ENCODE peak calls at places on chromosomes 4 and X, in ten cellular contexts. A is K562, V is breast epithelium, U is GM12891, R is HL-60, J is GM12878, X is endothelial cell of umbilical vein, C is Panc1, M is SK-N-SH, S is HCT116. K is an unnamed sample.

GRCh38 chr4:40228497-40229365 is 31.9 kb downstream of the RHOH start:
- DNase-seq in C (no peak), M (no peak), V (no peak), U (no peak), A (peak), X (no peak), J (peak), R (no peak), S (no peak), K (no peak)

GRCh38 chr4:171924761-171925376 is 111.7 kb downstream of the GALNTL6 start:
- DNase-seq in R (no peak), X (no peak), V (no peak), U (no peak), S (no peak), C (no peak), M (no peak), A (no peak), J (no peak), K (no peak)

GRCh38 chr4:154616731-154617130 is 4.3 kb upstream of the FGG start:
- DNase-seq in A (no peak), R (no peak), V (no peak), J (peak), U (peak), S (no peak), M (no peak), X (no peak), C (no peak), K (no peak)

GRCh38 chrX:26651755-26652154 is 435.8 kb downstream of the MAGEB5 start:
- DNase-seq in X (no peak), S (no peak), R (peak), J (no peak), U (no peak), C (no peak), V (no peak), M (no peak), A (no peak), K (no peak)

GRCh38 chrX:13177921-13178320 is 133.5 kb upstream of the FAM9C start:
- DNase-seq in S (no peak), J (no peak), X (no peak), M (no peak), U (no peak), A (no peak), R (no peak), V (no peak), C (no peak), K (no peak)

GRCh38 chr4:152534541-152535231 is 1.2 kb downstream of the FBXW7 start:
- DNase-seq in A (peak), R (peak), V (no peak), X (peak), J (no peak), U (no peak), S (no peak), C (no peak), M (peak), K (no peak)

GRCh38 chr4:107094332-107094731 is 58.2 kb upstream of the DKK2 start:
- DNase-seq in J (no peak), R (no peak), X (peak), U (no peak), V (no peak), M (no peak), C (no peak), A (no peak), S (peak), K (no peak)

GRCh38 chr4:14596904-14597303 is 405.4 kb upstream of the CPEB2 start:
- DNase-seq in U (no peak), C (no peak), J (no peak), S (no peak), V (no peak), X (no peak), R (no peak), M (no peak), A (no peak), K (no peak)

GRCh38 chr4:23237771-23238170 is 545.0 kb downstream of the GBA3 start:
- DNase-seq in R (no peak), J (no peak), C (no peak), U (no peak), X (no peak), V (no peak), A (no peak), S (no peak), M (peak), K (no peak)

GRCh38 chr4:28479666-28480065 is 1619.0 kb downstream of the STIM2 start:
- DNase-seq in S (no peak), C (no peak), V (no peak), R (no peak), A (no peak), U (no peak), J (no peak), X (no peak), M (no peak), K (no peak)

GRCh38 chr4:98510340-98510739 is 148.1 kb downstream of the TSPAN5 start:
- DNase-seq in X (no peak), M (no peak), S (no peak), V (no peak), J (no peak), R (no peak), U (no peak), C (no peak), A (no peak), K (no peak)

GRCh38 chr4:67229148-67229547 is 316.2 kb downstream of the CENPC start:
- DNase-seq in M (no peak), S (no peak), R (no peak), U (no peak), A (no peak), C (no peak), X (no peak), V (no peak), J (no peak), K (no peak)

GRCh38 chr4:25984796-25985195 is 70.8 kb downstream of the SMIM20 start:
- DNase-seq in M (no peak), A (no peak), R (no peak), S (no peak), V (no peak), J (no peak), X (no peak), C (no peak), U (no peak), K (no peak)

GRCh38 chrX:116318672-116319071 is 117.7 kb upstream of the SLC6A14 start:
- DNase-seq in U (no peak), C (no peak), V (no peak), J (no peak), M (no peak), R (no peak), X (no peak), S (no peak), A (no peak), K (no peak)

GRCh38 chr4:38141808-38142500 is 181.8 kb downstream of the PTTG2 start:
- DNase-seq in V (no peak), R (no peak), S (no peak), A (no peak), U (no peak), M (no peak), J (no peak), C (no peak), X (peak), K (no peak)

GRCh38 chr4:82201805-82202636 is 171.8 kb downstream of the HNRNPD start:
- DNase-seq in A (peak), C (peak), S (peak), R (peak), U (no peak), V (no peak), M (peak), X (peak), J (no peak), K (no peak)

GRCh38 chr4:86973668-86974067 is 38.9 kb downstream of the AFF1 start:
- DNase-seq in R (no peak), J (no peak), U (no peak), V (no peak), A (no peak), M (no peak), X (peak), S (no peak), C (no peak), K (no peak)

GRCh38 chr4:86974481-86975050 is 39.8 kb downstream of the AFF1 start:
- DNase-seq in V (no peak), A (no peak), R (peak), X (peak), J (no peak), C (no peak), M (no peak), S (no peak), U (no peak), K (no peak)

GRCh38 chr4:86970447-86971354 is 35.9 kb downstream of the AFF1 start:
- DNase-seq in J (no peak), S (no peak), A (no peak), X (peak), V (no peak), R (no peak), U (no peak), M (no peak), C (no peak), K (no peak)

GRCh38 chr4:86971355-86971683 is 36.5 kb downstream of the AFF1 start:
- DNase-seq in M (no peak), V (no peak), A (no peak), J (no peak), R (no peak), X (no peak), C (no peak), U (no peak), S (no peak), K (no peak)

GRCh38 chr4:86972997-86973396 is 38.2 kb downstream of the AFF1 start:
- DNase-seq in V (peak), J (no peak), M (no peak), X (no peak), A (no peak), S (no peak), U (no peak), R (peak), C (no peak), K (no peak)
- TF ChIP-seq POLR2AphosphoS5 in V (no peak), J (no peak), M (no peak), X (no peak), A (no peak), S (no peak), U (no peak), R (peak), C (no peak), K (no peak)

DNA sequence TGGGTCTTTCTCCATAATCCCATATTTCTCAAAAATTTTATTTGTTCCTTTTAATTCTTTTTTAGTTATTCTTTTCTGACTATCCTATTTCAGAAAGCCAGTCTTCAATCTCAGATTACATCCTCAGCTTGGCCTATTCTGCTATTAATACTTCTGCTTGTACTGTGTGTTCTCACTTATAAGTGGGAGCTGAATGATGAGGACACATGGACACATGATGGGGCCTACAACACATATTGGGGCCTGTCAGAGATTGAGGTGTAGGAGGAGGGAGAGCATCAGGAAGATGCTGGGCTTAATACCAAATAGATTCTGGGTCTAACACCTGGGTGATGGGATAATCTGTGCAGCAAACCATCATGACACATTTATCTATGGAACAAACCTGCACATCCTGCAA is 82.3 kb downstream of the MAGEE1 start:
- DNase-seq in S (no peak), V (no peak), U (no peak), R (no peak), C (no peak), M (no peak), X (no peak), J (no peak), A (no peak), K (no peak)
- TF ChIP-seq POLR2AphosphoS5 in S (no peak), V (no peak), U (no peak), R (no peak), C (no peak), M (no peak), X (no peak), J (no peak), A (no peak), K (no peak)

GRCh38 chr4:159144112-159144694 is 41.3 kb downstream of the RAPGEF2 start:
- DNase-seq in U (no peak), J (no peak), X (no peak), A (no peak), C (no peak), M (no peak), S (no peak), V (no peak), R (no peak), K (no peak)

GRCh38 chr4:159145318-159146006 is 42.6 kb downstream of the RAPGEF2 start:
- DNase-seq in V (no peak), J (no peak), M (no peak), R (no peak), U (no peak), X (no peak), A (peak), S (no peak), C (no peak), K (no peak)

GRCh38 chr4:159146454-159146853 is 43.6 kb downstream of the RAPGEF2 start:
- DNase-seq in S (no peak), V (no peak), M (no peak), C (no peak), A (no peak), X (no peak), U (no peak), J (no peak), R (no peak), K (no peak)

GRCh38 chr4:159142985-159143384 is 40.1 kb downstream of the RAPGEF2 start:
- DNase-seq in J (no peak), X (no peak), A (no peak), U (no peak), M (no peak), V (no peak), S (no peak), R (no peak), C (no peak), K (no peak)

DNA sequence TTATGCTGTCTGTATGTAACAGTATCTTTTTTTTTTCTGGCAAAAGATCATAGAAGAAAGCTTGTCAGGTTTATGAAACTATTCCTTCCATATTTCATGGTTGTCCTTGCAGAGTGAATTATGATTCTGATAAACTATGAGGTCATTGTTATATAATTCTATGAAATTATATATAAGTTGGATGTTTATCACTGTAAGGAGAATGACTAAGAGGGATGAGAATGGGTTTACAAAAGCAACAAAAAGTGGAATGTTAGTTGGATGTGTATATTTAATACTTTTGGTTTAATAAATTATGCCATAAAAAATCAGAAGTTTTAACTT is 43.1 kb downstream of the RAPGEF2 start:
- DNase-seq in V (no peak), X (peak), A (no peak), U (no peak), C (no peak), J (no peak), M (no peak), R (no peak), S (no peak), K (no peak)
- TF ChIP-seq POLR2AphosphoS5 in V (no peak), X (no peak), A (no peak), U (no peak), C (no peak), J (no peak), M (no peak), R (no peak), S (no peak), K (no peak)

GRCh38 chr4:104868533-104868932 is 278.1 kb upstream of the TET2 start:
- DNase-seq in C (no peak), J (no peak), V (no peak), U (no peak), M (no peak), S (no peak), A (no peak), R (no peak), X (no peak), K (no peak)
- TF ChIP-seq POLR2AphosphoS5 in C (no peak), J (no peak), V (no peak), U (no peak), M (no peak), S (no peak), A (no peak), R (no peak), X (no peak), K (no peak)

GRCh38 chr4:112318239-112319142 is 21.3 kb downstream of the ALPK1 start:
- DNase-seq in M (no peak), V (no peak), X (no peak), J (peak), U (no peak), A (no peak), C (no peak), R (peak), S (no peak), K (peak)
- TF ChIP-seq POLR2AphosphoS5 in M (no peak), V (no peak), X (no peak), J (peak), U (no peak), A (no peak), C (no peak), R (no peak), S (no peak), K (no peak)

DNA sequence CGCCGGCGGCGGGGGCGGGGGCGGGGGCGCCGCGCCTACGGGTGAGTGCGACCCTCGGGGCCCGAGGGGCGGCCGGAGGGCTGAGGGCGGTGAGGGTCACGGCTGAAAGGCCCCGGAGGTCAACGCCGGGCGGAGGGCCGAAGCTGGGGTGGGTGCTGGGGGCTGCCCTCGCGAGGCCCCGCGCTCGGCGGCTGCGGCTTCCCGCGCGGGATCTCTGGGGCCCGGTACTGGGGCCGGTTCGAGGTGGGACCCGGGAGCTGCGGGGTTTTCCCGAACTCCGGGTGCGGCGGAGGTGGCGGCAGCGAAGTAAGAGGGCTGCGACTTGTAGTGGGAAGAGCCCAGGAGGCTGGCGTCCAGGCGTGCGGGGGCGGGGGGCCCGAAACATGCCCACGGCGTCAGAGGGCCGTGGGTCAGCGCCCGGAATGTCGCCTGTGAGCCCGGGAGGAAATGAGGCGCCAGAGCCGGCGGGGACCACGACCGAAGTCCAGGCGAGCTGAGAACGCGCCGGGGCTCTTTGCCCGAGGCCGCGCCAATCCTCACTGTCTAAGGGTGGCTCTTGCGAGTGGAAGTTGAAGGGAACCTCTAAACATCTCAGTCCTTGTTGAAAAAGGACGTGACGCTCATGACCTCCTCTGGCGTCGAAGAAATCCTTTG is 407 bp downstream of the IL13RA1 start:
- DNase-seq in R (no peak), U (no peak), X (peak), V (no peak), J (no peak), S (no peak), M (no peak), C (no peak), A (no peak), K (no peak)
- TF ChIP-seq POLR2AphosphoS5 in R (no peak), U (no peak), X (no peak), V (peak), J (no peak), S (no peak), M (no peak), C (no peak), A (no peak), K (peak)

DNA sequence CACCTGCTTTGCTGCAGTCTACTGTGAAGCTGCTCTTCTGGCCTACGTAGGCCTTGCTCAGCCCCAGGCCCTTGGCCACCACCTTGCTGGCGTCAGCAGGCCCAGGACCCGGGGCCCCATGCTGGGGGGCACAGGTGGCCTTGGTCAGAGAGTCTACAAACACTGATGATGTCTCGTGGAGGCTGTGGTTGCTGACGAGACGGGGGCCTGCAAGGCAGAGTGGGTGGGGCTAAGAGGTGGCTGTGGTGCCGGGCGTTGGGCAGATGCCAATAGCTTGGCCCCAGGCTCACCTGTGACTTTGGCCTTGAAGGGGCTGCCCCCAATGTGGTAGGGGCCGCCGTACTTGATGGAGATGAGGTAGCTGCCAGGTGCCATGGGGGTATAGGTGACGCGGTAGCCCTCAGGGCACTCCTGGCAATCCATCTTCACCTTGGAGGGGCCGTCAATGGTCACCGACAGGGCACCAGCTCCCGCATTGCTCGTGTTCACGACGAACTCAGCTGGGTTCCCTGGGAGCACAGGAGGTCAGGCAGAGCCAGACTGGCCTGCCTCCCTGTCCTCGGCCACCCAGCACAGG is 25.0 kb downstream of the FLNA start:
- DNase-seq in S (no peak), C (no peak), X (no peak), U (no peak), A (no peak), M (no peak), J (no peak), V (no peak), R (no peak), K (no peak)
- TF ChIP-seq POLR2AphosphoS5 in S (no peak), C (no peak), X (no peak), U (no peak), A (no peak), M (no peak), J (no peak), V (no peak), R (peak), K (peak)

GRCh38 chr4:94926936-94927335 is 169.2 kb downstream of the BMPR1B start:
- DNase-seq in J (no peak), M (no peak), A (no peak), R (no peak), S (no peak), C (no peak), U (no peak), V (no peak), X (no peak), K (no peak)
- TF ChIP-seq POLR2AphosphoS5 in J (no peak), M (no peak), A (no peak), R (no peak), S (no peak), C (no peak), U (no peak), V (no peak), X (no peak), K (no peak)

DNA sequence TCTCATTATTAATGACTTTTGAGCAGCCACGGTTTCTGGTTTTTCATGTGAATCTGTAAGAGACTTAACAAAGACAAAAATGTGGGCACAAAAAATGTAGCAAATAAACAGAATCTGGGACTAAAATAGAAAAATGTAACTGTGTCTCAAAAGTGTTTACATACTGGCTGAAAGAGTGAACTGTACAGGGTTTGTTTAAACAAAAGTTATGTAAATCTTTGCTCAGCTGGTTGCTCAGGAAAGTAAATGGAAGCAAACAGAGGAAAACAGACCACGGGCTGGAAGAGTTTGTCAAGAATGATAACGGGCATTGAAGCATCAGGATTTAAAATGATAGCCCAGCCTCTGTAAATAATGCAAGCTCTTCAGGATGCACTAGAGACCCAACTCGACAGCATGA is 921.8 kb upstream of the FTHL17 start:
- DNase-seq in U (no peak), R (no peak), A (no peak), J (no peak), X (no peak), S (no peak), V (no peak), M (no peak), C (no peak), K (no peak)
- TF ChIP-seq POLR2AphosphoS5 in U (no peak), R (no peak), A (no peak), J (no peak), X (no peak), S (no peak), V (no peak), M (no peak), C (no peak), K (no peak)

GRCh38 chr4:87616268-87616667 is 7.9 kb downstream of the DSPP start:
- DNase-seq in V (no peak), S (no peak), J (no peak), C (no peak), R (no peak), A (no peak), M (no peak), X (no peak), U (no peak), K (no peak)
- TF ChIP-seq POLR2AphosphoS5 in V (no peak), S (no peak), J (no peak), C (no peak), R (no peak), A (no peak), M (no peak), X (no peak), U (no peak), K (no peak)